ENCODE peak calls at places on chromosome 22, in four cellular contexts. One of them, this sample, is unnamed.

GRCh38 chr22:44594951-44595350 is 96.9 kb upstream of the RTL6 start:
- DNase-seq in stimulated activated CD4-positive, alpha-beta T cell treated with anti-CD3 and anti-CD28 coated beads, Interleukin-4, amount 100 ng/mL, for 1 hour: no peak
- DNase-seq in stimulated activated CD8-positive, alpha-beta memory T cell treated with anti-CD3 and anti-CD28 coated beads, Interleukin-15, amount 100 ng/mL, for 4 hours: no peak
- DNase-seq in fibroblast of pulmonary artery: no peak
- DNase-seq in this sample: no peak

GRCh38 chr22:46843691-46844297 is 81.3 kb downstream of the TBC1D22A start:
- DNase-seq in fibroblast of pulmonary artery: peak; percentile 20
- DNase-seq in stimulated activated CD8-positive, alpha-beta memory T cell treated with anti-CD3 and anti-CD28 coated beads, Interleukin-15, amount 100 ng/mL, for 4 hours: no peak
- DNase-seq in stimulated activated CD4-positive, alpha-beta T cell treated with anti-CD3 and anti-CD28 coated beads, Interleukin-4, amount 100 ng/mL, for 1 hour: no peak
- DNase-seq in this sample: no peak

GRCh38 chr22:22576244-22576988 is 17.4 kb upstream of the PRAME start:
- DNase-seq in fibroblast of pulmonary artery: peak; percentile 52
- DNase-seq in stimulated activated CD8-positive, alpha-beta memory T cell treated with anti-CD3 and anti-CD28 coated beads, Interleukin-15, amount 100 ng/mL, for 4 hours: no peak
- DNase-seq in stimulated activated CD4-positive, alpha-beta T cell treated with anti-CD3 and anti-CD28 coated beads, Interleukin-4, amount 100 ng/mL, for 1 hour: peak; percentile 34
- DNase-seq in this sample: peak; percentile 71

GRCh38 chr22:49356428-49356827 is 471.2 kb downstream of the BRD1 start:
- DNase-seq in fibroblast of pulmonary artery: no peak
- DNase-seq in stimulated activated CD4-positive, alpha-beta T cell treated with anti-CD3 and anti-CD28 coated beads, Interleukin-4, amount 100 ng/mL, for 1 hour: no peak
- DNase-seq in stimulated activated CD8-positive, alpha-beta memory T cell treated with anti-CD3 and anti-CD28 coated beads, Interleukin-15, amount 100 ng/mL, for 4 hours: no peak
- DNase-seq in this sample: no peak

GRCh38 chr22:43829448-43829821 is 17.3 kb upstream of the EFCAB6 start:
- DNase-seq in stimulated activated CD8-positive, alpha-beta memory T cell treated with anti-CD3 and anti-CD28 coated beads, Interleukin-15, amount 100 ng/mL, for 4 hours: no peak
- DNase-seq in fibroblast of pulmonary artery: no peak
- DNase-seq in stimulated activated CD4-positive, alpha-beta T cell treated with anti-CD3 and anti-CD28 coated beads, Interleukin-4, amount 100 ng/mL, for 1 hour: no peak
- DNase-seq in this sample: no peak

GRCh38 chr22:47201996-47202818 is 439.8 kb downstream of the TBC1D22A start:
- DNase-seq in stimulated activated CD4-positive, alpha-beta T cell treated with anti-CD3 and anti-CD28 coated beads, Interleukin-4, amount 100 ng/mL, for 1 hour: no peak
- DNase-seq in fibroblast of pulmonary artery: no peak
- DNase-seq in stimulated activated CD8-positive, alpha-beta memory T cell treated with anti-CD3 and anti-CD28 coated beads, Interleukin-15, amount 100 ng/mL, for 4 hours: no peak
- DNase-seq in this sample: no peak

GRCh38 chr22:39535302-39535805 is 2.8 kb upstream of the RPS19BP1 start:
- DNase-seq in fibroblast of pulmonary artery: no peak
- DNase-seq in stimulated activated CD4-positive, alpha-beta T cell treated with anti-CD3 and anti-CD28 coated beads, Interleukin-4, amount 100 ng/mL, for 1 hour: no peak
- DNase-seq in stimulated activated CD8-positive, alpha-beta memory T cell treated with anti-CD3 and anti-CD28 coated beads, Interleukin-15, amount 100 ng/mL, for 4 hours: no peak
- DNase-seq in this sample: no peak

GRCh38 chr22:33656808-33657628 is 263.3 kb downstream of the LARGE1 start:
- DNase-seq in stimulated activated CD4-positive, alpha-beta T cell treated with anti-CD3 and anti-CD28 coated beads, Interleukin-4, amount 100 ng/mL, for 1 hour: no peak
- DNase-seq in fibroblast of pulmonary artery: no peak
- DNase-seq in stimulated activated CD8-positive, alpha-beta memory T cell treated with anti-CD3 and anti-CD28 coated beads, Interleukin-15, amount 100 ng/mL, for 4 hours: no peak
- DNase-seq in this sample: no peak

GRCh38 chr22:47836957-47837356 is 1074.5 kb downstream of the TBC1D22A start:
- DNase-seq in fibroblast of pulmonary artery: peak; percentile 0
- DNase-seq in stimulated activated CD8-positive, alpha-beta memory T cell treated with anti-CD3 and anti-CD28 coated beads, Interleukin-15, amount 100 ng/mL, for 4 hours: no peak
- DNase-seq in stimulated activated CD4-positive, alpha-beta T cell treated with anti-CD3 and anti-CD28 coated beads, Interleukin-4, amount 100 ng/mL, for 1 hour: no peak
- DNase-seq in this sample: no peak

GRCh38 chr22:49264696-49265095 is 563.0 kb downstream of the BRD1 start:
- DNase-seq in fibroblast of pulmonary artery: no peak
- DNase-seq in stimulated activated CD8-positive, alpha-beta memory T cell treated with anti-CD3 and anti-CD28 coated beads, Interleukin-15, amount 100 ng/mL, for 4 hours: no peak
- DNase-seq in stimulated activated CD4-positive, alpha-beta T cell treated with anti-CD3 and anti-CD28 coated beads, Interleukin-4, amount 100 ng/mL, for 1 hour: no peak
- DNase-seq in this sample: no peak

GRCh38 chr22:24305260-24305692 is 34.6 kb downstream of the SPECC1L start:
- DNase-seq in stimulated activated CD4-positive, alpha-beta T cell treated with anti-CD3 and anti-CD28 coated beads, Interleukin-4, amount 100 ng/mL, for 1 hour: no peak
- DNase-seq in fibroblast of pulmonary artery: peak; percentile 71
- DNase-seq in stimulated activated CD8-positive, alpha-beta memory T cell treated with anti-CD3 and anti-CD28 coated beads, Interleukin-15, amount 100 ng/mL, for 4 hours: no peak
- DNase-seq in this sample: peak; percentile 63

GRCh38 chr22:36197065-36197440 is 4.6 kb downstream of the APOL4 start:
- DNase-seq in fibroblast of pulmonary artery: peak; percentile 77
- DNase-seq in stimulated activated CD8-positive, alpha-beta memory T cell treated with anti-CD3 and anti-CD28 coated beads, Interleukin-15, amount 100 ng/mL, for 4 hours: no peak
- DNase-seq in stimulated activated CD4-positive, alpha-beta T cell treated with anti-CD3 and anti-CD28 coated beads, Interleukin-4, amount 100 ng/mL, for 1 hour: no peak
- DNase-seq in this sample: peak; percentile 81

GRCh38 chr22:17410576-17410975 is 41.3 kb downstream of the CECR2 start:
- DNase-seq in fibroblast of pulmonary artery: no peak
- DNase-seq in stimulated activated CD4-positive, alpha-beta T cell treated with anti-CD3 and anti-CD28 coated beads, Interleukin-4, amount 100 ng/mL, for 1 hour: no peak
- DNase-seq in stimulated activated CD8-positive, alpha-beta memory T cell treated with anti-CD3 and anti-CD28 coated beads, Interleukin-15, amount 100 ng/mL, for 4 hours: no peak
- DNase-seq in this sample: peak; percentile 36

GRCh38 chr22:21703684-21704316 is 31.8 kb downstream of the YPEL1 start:
- DNase-seq in stimulated activated CD4-positive, alpha-beta T cell treated with anti-CD3 and anti-CD28 coated beads, Interleukin-4, amount 100 ng/mL, for 1 hour: no peak
- DNase-seq in fibroblast of pulmonary artery: no peak
- DNase-seq in stimulated activated CD8-positive, alpha-beta memory T cell treated with anti-CD3 and anti-CD28 coated beads, Interleukin-15, amount 100 ng/mL, for 4 hours: no peak
- DNase-seq in this sample: no peak

GRCh38 chr22:23874871-23875270 is 17.2 kb downstream of the SLC2A11 start:
- DNase-seq in fibroblast of pulmonary artery: no peak
- DNase-seq in stimulated activated CD4-positive, alpha-beta T cell treated with anti-CD3 and anti-CD28 coated beads, Interleukin-4, amount 100 ng/mL, for 1 hour: no peak
- DNase-seq in stimulated activated CD8-positive, alpha-beta memory T cell treated with anti-CD3 and anti-CD28 coated beads, Interleukin-15, amount 100 ng/mL, for 4 hours: no peak
- DNase-seq in this sample: no peak

GRCh38 chr22:49404020-49404419 is 423.7 kb downstream of the BRD1 start:
- DNase-seq in fibroblast of pulmonary artery: no peak
- DNase-seq in stimulated activated CD8-positive, alpha-beta memory T cell treated with anti-CD3 and anti-CD28 coated beads, Interleukin-15, amount 100 ng/mL, for 4 hours: no peak
- DNase-seq in stimulated activated CD4-positive, alpha-beta T cell treated with anti-CD3 and anti-CD28 coated beads, Interleukin-4, amount 100 ng/mL, for 1 hour: no peak
- DNase-seq in this sample: no peak

GRCh38 chr22:35102663-35103062 is 36.7 kb downstream of the ISX start:
- DNase-seq in stimulated activated CD4-positive, alpha-beta T cell treated with anti-CD3 and anti-CD28 coated beads, Interleukin-4, amount 100 ng/mL, for 1 hour: no peak
- DNase-seq in fibroblast of pulmonary artery: peak; percentile 2
- DNase-seq in stimulated activated CD8-positive, alpha-beta memory T cell treated with anti-CD3 and anti-CD28 coated beads, Interleukin-15, amount 100 ng/mL, for 4 hours: no peak
- DNase-seq in this sample: peak; percentile 11

GRCh38 chr22:19705181-19705934 is 8.9 kb upstream of the SEPTIN5 start:
- DNase-seq in fibroblast of pulmonary artery: no peak
- DNase-seq in stimulated activated CD4-positive, alpha-beta T cell treated with anti-CD3 and anti-CD28 coated beads, Interleukin-4, amount 100 ng/mL, for 1 hour: no peak
- DNase-seq in stimulated activated CD8-positive, alpha-beta memory T cell treated with anti-CD3 and anti-CD28 coated beads, Interleukin-15, amount 100 ng/mL, for 4 hours: no peak
- DNase-seq in this sample: no peak

GRCh38 chr22:48573766-48574165 is 1253.9 kb downstream of the BRD1 start:
- DNase-seq in stimulated activated CD4-positive, alpha-beta T cell treated with anti-CD3 and anti-CD28 coated beads, Interleukin-4, amount 100 ng/mL, for 1 hour: no peak
- DNase-seq in stimulated activated CD8-positive, alpha-beta memory T cell treated with anti-CD3 and anti-CD28 coated beads, Interleukin-15, amount 100 ng/mL, for 4 hours: no peak
- DNase-seq in fibroblast of pulmonary artery: no peak
- DNase-seq in this sample: no peak

GRCh38 chr22:39454385-39454871 is 2.4 kb upstream of the MGAT3 start:
- DNase-seq in stimulated activated CD8-positive, alpha-beta memory T cell treated with anti-CD3 and anti-CD28 coated beads, Interleukin-15, amount 100 ng/mL, for 4 hours: no peak
- DNase-seq in fibroblast of pulmonary artery: peak; percentile 29
- DNase-seq in stimulated activated CD4-positive, alpha-beta T cell treated with anti-CD3 and anti-CD28 coated beads, Interleukin-4, amount 100 ng/mL, for 1 hour: no peak
- DNase-seq in this sample: no peak

GRCh38 chr22:44342347-44342956 is 29.7 kb upstream of the SHISAL1 start:
- DNase-seq in stimulated activated CD8-positive, alpha-beta memory T cell treated with anti-CD3 and anti-CD28 coated beads, Interleukin-15, amount 100 ng/mL, for 4 hours: no peak
- DNase-seq in fibroblast of pulmonary artery: no peak
- DNase-seq in stimulated activated CD4-positive, alpha-beta T cell treated with anti-CD3 and anti-CD28 coated beads, Interleukin-4, amount 100 ng/mL, for 1 hour: no peak
- DNase-seq in this sample: no peak

GRCh38 chr22:31230155-31230870 is 18.2 kb downstream of the LIMK2 start:
- DNase-seq in fibroblast of pulmonary artery: peak; percentile 71
- DNase-seq in stimulated activated CD4-positive, alpha-beta T cell treated with anti-CD3 and anti-CD28 coated beads, Interleukin-4, amount 100 ng/mL, for 1 hour: no peak
- DNase-seq in stimulated activated CD8-positive, alpha-beta memory T cell treated with anti-CD3 and anti-CD28 coated beads, Interleukin-15, amount 100 ng/mL, for 4 hours: no peak
- DNase-seq in this sample: peak; percentile 81

GRCh38 chr22:45224988-45225731 is 15.5 kb downstream of the KIAA0930 start:
- DNase-seq in stimulated activated CD4-positive, alpha-beta T cell treated with anti-CD3 and anti-CD28 coated beads, Interleukin-4, amount 100 ng/mL, for 1 hour: no peak
- DNase-seq in fibroblast of pulmonary artery: no peak
- DNase-seq in stimulated activated CD8-positive, alpha-beta memory T cell treated with anti-CD3 and anti-CD28 coated beads, Interleukin-15, amount 100 ng/mL, for 4 hours: no peak
- DNase-seq in this sample: no peak

GRCh38 chr22:45475876-45476514 is 26.7 kb upstream of the FBLN1 start:
- DNase-seq in stimulated activated CD8-positive, alpha-beta memory T cell treated with anti-CD3 and anti-CD28 coated beads, Interleukin-15, amount 100 ng/mL, for 4 hours: no peak
- DNase-seq in fibroblast of pulmonary artery: no peak
- DNase-seq in stimulated activated CD4-positive, alpha-beta T cell treated with anti-CD3 and anti-CD28 coated beads, Interleukin-4, amount 100 ng/mL, for 1 hour: no peak
- DNase-seq in this sample: no peak

GRCh38 chr22:45429921-45430775 is 16.7 kb downstream of the RIBC2 start:
- DNase-seq in stimulated activated CD4-positive, alpha-beta T cell treated with anti-CD3 and anti-CD28 coated beads, Interleukin-4, amount 100 ng/mL, for 1 hour: no peak
- DNase-seq in fibroblast of pulmonary artery: no peak
- DNase-seq in stimulated activated CD8-positive, alpha-beta memory T cell treated with anti-CD3 and anti-CD28 coated beads, Interleukin-15, amount 100 ng/mL, for 4 hours: no peak
- DNase-seq in this sample: no peak

GRCh38 chr22:48744967-48745841 is 1082.5 kb downstream of the BRD1 start:
- DNase-seq in stimulated activated CD8-positive, alpha-beta memory T cell treated with anti-CD3 and anti-CD28 coated beads, Interleukin-15, amount 100 ng/mL, for 4 hours: no peak
- DNase-seq in fibroblast of pulmonary artery: no peak
- DNase-seq in stimulated activated CD4-positive, alpha-beta T cell treated with anti-CD3 and anti-CD28 coated beads, Interleukin-4, amount 100 ng/mL, for 1 hour: no peak
- DNase-seq in this sample: no peak

GRCh38 chr22:23217171-23218052 is 37.1 kb downstream of the BCR start:
- DNase-seq in fibroblast of pulmonary artery: no peak
- DNase-seq in stimulated activated CD8-positive, alpha-beta memory T cell treated with anti-CD3 and anti-CD28 coated beads, Interleukin-15, amount 100 ng/mL, for 4 hours: no peak
- DNase-seq in stimulated activated CD4-positive, alpha-beta T cell treated with anti-CD3 and anti-CD28 coated beads, Interleukin-4, amount 100 ng/mL, for 1 hour: no peak
- DNase-seq in this sample: no peak

GRCh38 chr22:20563941-20564371 is 56.5 kb downstream of the MED15 start:
- DNase-seq in stimulated activated CD8-positive, alpha-beta memory T cell treated with anti-CD3 and anti-CD28 coated beads, Interleukin-15, amount 100 ng/mL, for 4 hours: no peak
- DNase-seq in fibroblast of pulmonary artery: no peak
- DNase-seq in stimulated activated CD4-positive, alpha-beta T cell treated with anti-CD3 and anti-CD28 coated beads, Interleukin-4, amount 100 ng/mL, for 1 hour: no peak
- DNase-seq in this sample: no peak

GRCh38 chr22:30310881-30311771 is 15.6 kb downstream of the TBC1D10A start:
- DNase-seq in stimulated activated CD4-positive, alpha-beta T cell treated with anti-CD3 and anti-CD28 coated beads, Interleukin-4, amount 100 ng/mL, for 1 hour: no peak
- DNase-seq in stimulated activated CD8-positive, alpha-beta memory T cell treated with anti-CD3 and anti-CD28 coated beads, Interleukin-15, amount 100 ng/mL, for 4 hours: no peak
- DNase-seq in fibroblast of pulmonary artery: peak; percentile 72
- DNase-seq in this sample: peak; percentile 22

GRCh38 chr22:50341977-50342650 is 1.0 kb upstream of the PPP6R2 start:
- DNase-seq in fibroblast of pulmonary artery: peak; percentile 86
- DNase-seq in stimulated activated CD8-positive, alpha-beta memory T cell treated with anti-CD3 and anti-CD28 coated beads, Interleukin-15, amount 100 ng/mL, for 4 hours: peak; percentile 67
- DNase-seq in stimulated activated CD4-positive, alpha-beta T cell treated with anti-CD3 and anti-CD28 coated beads, Interleukin-4, amount 100 ng/mL, for 1 hour: peak; percentile 88
- DNase-seq in this sample: peak; percentile 87

GRCh38 chr22:45602824-45603301 is 68.8 kb upstream of the ATXN10 start:
- DNase-seq in stimulated activated CD4-positive, alpha-beta T cell treated with anti-CD3 and anti-CD28 coated beads, Interleukin-4, amount 100 ng/mL, for 1 hour: no peak
- DNase-seq in fibroblast of pulmonary artery: peak; percentile 17
- DNase-seq in stimulated activated CD8-positive, alpha-beta memory T cell treated with anti-CD3 and anti-CD28 coated beads, Interleukin-15, amount 100 ng/mL, for 4 hours: no peak
- DNase-seq in this sample: peak; percentile 51

GRCh38 chr22:35630387-35630793 is 13.3 kb upstream of the MB start:
- DNase-seq in fibroblast of pulmonary artery: peak; percentile 60
- DNase-seq in stimulated activated CD4-positive, alpha-beta T cell treated with anti-CD3 and anti-CD28 coated beads, Interleukin-4, amount 100 ng/mL, for 1 hour: no peak
- DNase-seq in stimulated activated CD8-positive, alpha-beta memory T cell treated with anti-CD3 and anti-CD28 coated beads, Interleukin-15, amount 100 ng/mL, for 4 hours: no peak
- DNase-seq in this sample: peak; percentile 31

GRCh38 chr22:35883028-35883620 is 145.5 kb downstream of the RBFOX2 start:
- DNase-seq in fibroblast of pulmonary artery: peak; percentile 61
- DNase-seq in stimulated activated CD4-positive, alpha-beta T cell treated with anti-CD3 and anti-CD28 coated beads, Interleukin-4, amount 100 ng/mL, for 1 hour: no peak
- DNase-seq in stimulated activated CD8-positive, alpha-beta memory T cell treated with anti-CD3 and anti-CD28 coated beads, Interleukin-15, amount 100 ng/mL, for 4 hours: no peak
- DNase-seq in this sample: peak; percentile 39

GRCh38 chr22:42856179-42856864 is 751 bp downstream of the ARFGAP3 start:
- DNase-seq in fibroblast of pulmonary artery: no peak
- DNase-seq in stimulated activated CD8-positive, alpha-beta memory T cell treated with anti-CD3 and anti-CD28 coated beads, Interleukin-15, amount 100 ng/mL, for 4 hours: peak; percentile 27
- DNase-seq in stimulated activated CD4-positive, alpha-beta T cell treated with anti-CD3 and anti-CD28 coated beads, Interleukin-4, amount 100 ng/mL, for 1 hour: peak; percentile 64
- DNase-seq in this sample: no peak

GRCh38 chr22:49861642-49862407 is 8.2 kb downstream of the ZBED4 start:
- DNase-seq in stimulated activated CD8-positive, alpha-beta memory T cell treated with anti-CD3 and anti-CD28 coated beads, Interleukin-15, amount 100 ng/mL, for 4 hours: no peak
- DNase-seq in fibroblast of pulmonary artery: peak; percentile 23
- DNase-seq in stimulated activated CD4-positive, alpha-beta T cell treated with anti-CD3 and anti-CD28 coated beads, Interleukin-4, amount 100 ng/mL, for 1 hour: no peak
- DNase-seq in this sample: no peak